ENCODE peak calls at places on chromosomes 6 and 20, in six cellular contexts. One of them, this sample, is unnamed.

GRCh38 chr6:132812756-132813172 is 1.6 kb upstream of the RPS12 start:
- DNase-seq in prostate gland: no peak
- DNase-seq in SJCRH30: no peak
- DNase-seq in GM12865: no peak
- DNase-seq in choroid plexus epithelial cell: no peak
- DNase-seq in left ventricle myocardium inferior: no peak
- DNase-seq in this sample: no peak

GRCh38 chr6:117591405-117591804 is 10.9 kb downstream of the GOPC start:
- DNase-seq in prostate gland: no peak
- DNase-seq in choroid plexus epithelial cell: peak
- DNase-seq in left ventricle myocardium inferior: no peak
- DNase-seq in SJCRH30: no peak
- DNase-seq in GM12865: no peak
- DNase-seq in this sample: no peak

GRCh38 chr6:39471954-39472659 is 149.6 kb upstream of the KCNK16 start:
- DNase-seq in GM12865: peak
- DNase-seq in SJCRH30: no peak
- DNase-seq in left ventricle myocardium inferior: no peak
- DNase-seq in choroid plexus epithelial cell: no peak
- DNase-seq in prostate gland: no peak
- DNase-seq in this sample: no peak

GRCh38 chr20:38604873-38605303 is 3.3 kb downstream of the ARHGAP40 start:
- DNase-seq in choroid plexus epithelial cell: peak
- DNase-seq in SJCRH30: no peak
- DNase-seq in left ventricle myocardium inferior: no peak
- DNase-seq in GM12865: no peak
- DNase-seq in prostate gland: peak
- DNase-seq in this sample: no peak

GRCh38 chr20:9075264-9076095 is 6.6 kb downstream of the PLCB4 start:
- DNase-seq in choroid plexus epithelial cell: peak
- DNase-seq in prostate gland: no peak
- DNase-seq in SJCRH30: no peak
- DNase-seq in left ventricle myocardium inferior: no peak
- DNase-seq in GM12865: no peak
- DNase-seq in this sample: no peak

GRCh38 chr20:36318166-36318565 is 12.0 kb downstream of the DLGAP4 start:
- DNase-seq in choroid plexus epithelial cell: no peak
- DNase-seq in GM12865: no peak
- DNase-seq in SJCRH30: no peak
- DNase-seq in prostate gland: no peak
- DNase-seq in left ventricle myocardium inferior: no peak
- DNase-seq in this sample: peak

GRCh38 chr20:24149175-24149574 is 160.6 kb upstream of the GGTLC1 start:
- DNase-seq in prostate gland: no peak
- DNase-seq in left ventricle myocardium inferior: no peak
- DNase-seq in SJCRH30: no peak
- DNase-seq in GM12865: no peak
- DNase-seq in choroid plexus epithelial cell: no peak
- DNase-seq in this sample: no peak

GRCh38 chr20:22833851-22834250 is 201.3 kb upstream of the SSTR4 start:
- DNase-seq in choroid plexus epithelial cell: no peak
- DNase-seq in prostate gland: no peak
- DNase-seq in SJCRH30: no peak
- DNase-seq in left ventricle myocardium inferior: no peak
- DNase-seq in GM12865: no peak
- DNase-seq in this sample: no peak

GRCh38 chr6:91132461-91132860 is 545.6 kb upstream of the MAP3K7 start:
- DNase-seq in GM12865: no peak
- DNase-seq in left ventricle myocardium inferior: no peak
- DNase-seq in choroid plexus epithelial cell: no peak
- DNase-seq in prostate gland: no peak
- DNase-seq in SJCRH30: peak
- DNase-seq in this sample: no peak

GRCh38 chr6:127938701-127939100 is 37.8 kb upstream of the THEMIS start:
- DNase-seq in choroid plexus epithelial cell: peak
- DNase-seq in SJCRH30: no peak
- DNase-seq in prostate gland: no peak
- DNase-seq in left ventricle myocardium inferior: no peak
- DNase-seq in GM12865: no peak
- DNase-seq in this sample: no peak

GRCh38 chr20:35663516-35663812 is 1.2 kb downstream of the CPNE1 start:
- DNase-seq in choroid plexus epithelial cell: no peak
- DNase-seq in GM12865: peak
- DNase-seq in prostate gland: no peak
- DNase-seq in left ventricle myocardium inferior: no peak
- DNase-seq in SJCRH30: no peak
- DNase-seq in this sample: no peak

GRCh38 chr6:157769776-157770430 is 53.1 kb upstream of the SNX9 start:
- DNase-seq in GM12865: no peak
- DNase-seq in prostate gland: no peak
- DNase-seq in left ventricle myocardium inferior: no peak
- DNase-seq in choroid plexus epithelial cell: no peak
- DNase-seq in SJCRH30: no peak
- DNase-seq in this sample: no peak

GRCh38 chr20:48265791-48266190 is 480.5 kb upstream of the SULF2 start:
- DNase-seq in prostate gland: no peak
- DNase-seq in choroid plexus epithelial cell: no peak
- DNase-seq in GM12865: no peak
- DNase-seq in left ventricle myocardium inferior: no peak
- DNase-seq in SJCRH30: no peak
- DNase-seq in this sample: no peak

GRCh38 chr20:6489361-6490154 is 277.9 kb upstream of the BMP2 start:
- DNase-seq in left ventricle myocardium inferior: no peak
- DNase-seq in choroid plexus epithelial cell: no peak
- DNase-seq in prostate gland: no peak
- DNase-seq in GM12865: no peak
- DNase-seq in SJCRH30: no peak
- DNase-seq in this sample: peak

GRCh38 chr6:75176076-75176582 is 29.7 kb downstream of the COL12A1 start:
- DNase-seq in prostate gland: no peak
- DNase-seq in left ventricle myocardium inferior: no peak
- DNase-seq in SJCRH30: no peak
- DNase-seq in GM12865: no peak
- DNase-seq in choroid plexus epithelial cell: no peak
- DNase-seq in this sample: no peak

GRCh38 chr6:48061630-48062029 is 49.4 kb downstream of the PTCHD4 start:
- DNase-seq in left ventricle myocardium inferior: no peak
- DNase-seq in choroid plexus epithelial cell: peak
- DNase-seq in GM12865: no peak
- DNase-seq in prostate gland: no peak
- DNase-seq in SJCRH30: no peak
- DNase-seq in this sample: no peak

GRCh38 chr6:5866547-5867051 is 140.1 kb downstream of the NRN1 start:
- DNase-seq in GM12865: no peak
- DNase-seq in SJCRH30: peak
- DNase-seq in prostate gland: peak
- DNase-seq in choroid plexus epithelial cell: peak
- DNase-seq in left ventricle myocardium inferior: no peak
- DNase-seq in this sample: no peak

GRCh38 chr20:51500936-51501335 is 41.6 kb downstream of the NFATC2 start:
- DNase-seq in GM12865: no peak
- DNase-seq in prostate gland: no peak
- DNase-seq in left ventricle myocardium inferior: no peak
- DNase-seq in choroid plexus epithelial cell: no peak
- DNase-seq in SJCRH30: no peak
- DNase-seq in this sample: no peak

GRCh38 chr20:5844063-5844681 is 94.0 kb downstream of the SHLD1 start:
- DNase-seq in left ventricle myocardium inferior: no peak
- DNase-seq in choroid plexus epithelial cell: peak
- DNase-seq in SJCRH30: peak
- DNase-seq in prostate gland: no peak
- DNase-seq in GM12865: peak
- DNase-seq in this sample: no peak

GRCh38 chr6:157770946-157771345 is 52.1 kb upstream of the SNX9 start:
- DNase-seq in prostate gland: no peak
- DNase-seq in choroid plexus epithelial cell: no peak
- DNase-seq in GM12865: no peak
- DNase-seq in SJCRH30: no peak
- DNase-seq in left ventricle myocardium inferior: no peak
- DNase-seq in this sample: no peak

GRCh38 chr6:126657556-126658129 is 317.7 kb downstream of the CENPW start:
- DNase-seq in prostate gland: no peak
- DNase-seq in SJCRH30: peak
- DNase-seq in left ventricle myocardium inferior: no peak
- DNase-seq in GM12865: peak
- DNase-seq in choroid plexus epithelial cell: peak
- DNase-seq in this sample: peak

GRCh38 chr6:170347091-170347490 is 40.5 kb downstream of the FAM120B start:
- DNase-seq in left ventricle myocardium inferior: no peak
- DNase-seq in SJCRH30: no peak
- DNase-seq in choroid plexus epithelial cell: no peak
- DNase-seq in GM12865: peak
- DNase-seq in prostate gland: no peak
- DNase-seq in this sample: no peak

GRCh38 chr6:133093957-133094356 is 147.2 kb upstream of the EYA4 start:
- DNase-seq in prostate gland: no peak
- DNase-seq in GM12865: no peak
- DNase-seq in left ventricle myocardium inferior: no peak
- DNase-seq in choroid plexus epithelial cell: no peak
- DNase-seq in SJCRH30: no peak
- DNase-seq in this sample: no peak

GRCh38 chr6:82033631-82034211 is 213.8 kb downstream of the IBTK start:
- DNase-seq in choroid plexus epithelial cell: peak
- DNase-seq in prostate gland: no peak
- DNase-seq in SJCRH30: no peak
- DNase-seq in GM12865: no peak
- DNase-seq in left ventricle myocardium inferior: peak
- DNase-seq in this sample: no peak

DNA sequence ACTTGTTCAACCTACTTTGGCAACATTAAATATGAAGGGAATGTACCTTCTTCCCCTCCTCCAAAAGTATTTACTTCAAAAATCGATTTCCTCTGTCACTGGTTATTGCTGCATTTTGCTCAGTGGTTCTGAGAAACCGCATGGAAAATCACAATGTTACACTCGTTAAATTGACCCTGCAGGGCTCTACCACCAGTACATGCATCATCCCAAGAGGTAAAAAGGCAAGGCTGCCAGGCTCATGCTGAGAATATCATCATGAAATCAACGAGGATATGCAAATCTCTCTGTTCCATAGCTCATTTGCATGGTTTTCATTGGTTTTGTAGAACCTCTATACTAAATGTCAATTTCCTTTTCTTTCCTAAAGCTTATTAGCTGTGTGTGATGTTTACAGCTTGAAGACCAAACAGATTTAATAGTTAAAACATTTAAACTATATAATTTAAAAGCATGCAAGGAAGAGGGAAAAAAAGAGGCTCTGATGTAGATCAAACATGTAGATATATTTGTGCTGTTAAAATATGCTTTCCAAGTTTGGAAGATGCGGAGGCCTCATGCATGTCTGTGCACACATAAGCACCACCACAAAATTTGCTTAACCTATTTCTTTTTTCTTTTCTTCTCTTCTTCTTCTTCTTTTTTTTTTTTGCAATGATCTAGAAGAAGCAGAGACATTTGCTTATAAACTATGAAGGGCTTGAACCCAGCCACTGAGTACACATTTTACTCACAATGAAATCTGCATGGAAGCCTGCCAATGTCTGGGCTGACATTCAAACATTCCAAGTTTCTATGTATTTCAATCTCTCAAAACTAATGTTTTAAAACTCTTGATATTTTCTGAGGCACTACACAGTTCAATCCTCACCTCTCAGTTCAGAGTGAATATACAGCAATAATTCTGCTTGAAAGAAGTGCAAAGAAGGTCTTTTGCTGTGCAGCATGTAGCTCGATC is 194.0 kb downstream of the GMPR start:
- DNase-seq in prostate gland: no peak
- DNase-seq in GM12865: peak
- DNase-seq in left ventricle myocardium inferior: no peak
- DNase-seq in choroid plexus epithelial cell: peak
- DNase-seq in SJCRH30: peak
- DNase-seq in this sample: no peak
- H3K4me3 ChIP-seq in prostate gland: no peak
- H3K4me3 ChIP-seq in GM12865: no peak
- H3K4me3 ChIP-seq in left ventricle myocardium inferior: no peak
- H3K4me3 ChIP-seq in choroid plexus epithelial cell: no peak
- H3K4me3 ChIP-seq in SJCRH30: no peak
- H3K4me3 ChIP-seq in this sample: no peak

DNA sequence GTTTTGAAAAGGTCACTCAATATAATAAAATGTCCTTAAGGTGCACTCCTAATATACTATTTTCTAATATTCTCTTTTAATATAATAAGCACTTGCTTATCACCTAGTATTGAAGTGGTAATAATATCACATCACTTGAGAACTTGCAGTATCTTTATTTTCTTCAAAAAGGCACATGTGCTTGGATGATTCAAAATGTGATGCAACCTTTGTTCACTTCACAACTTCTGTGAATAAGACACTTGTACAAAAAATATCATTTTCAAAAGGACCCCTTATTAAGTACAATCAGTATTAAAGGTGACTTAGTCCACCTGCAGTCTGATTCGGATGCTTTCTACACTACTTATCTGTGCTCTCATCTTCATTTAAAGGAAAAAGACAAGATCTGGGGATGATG is 3.4 kb downstream of the PRELID3B start:
- DNase-seq in prostate gland: no peak
- DNase-seq in left ventricle myocardium inferior: no peak
- DNase-seq in GM12865: no peak
- DNase-seq in SJCRH30: no peak
- DNase-seq in choroid plexus epithelial cell: peak
- DNase-seq in this sample: no peak
- H3K4me3 ChIP-seq in prostate gland: no peak
- H3K4me3 ChIP-seq in left ventricle myocardium inferior: no peak
- H3K4me3 ChIP-seq in GM12865: no peak
- H3K4me3 ChIP-seq in SJCRH30: no peak
- H3K4me3 ChIP-seq in choroid plexus epithelial cell: no peak
- H3K4me3 ChIP-seq in this sample: no peak

GRCh38 chr6:53588816-53589509 is 44.1 kb upstream of the GCLC start:
- DNase-seq in SJCRH30: no peak
- DNase-seq in GM12865: no peak
- DNase-seq in prostate gland: no peak
- DNase-seq in choroid plexus epithelial cell: no peak
- DNase-seq in left ventricle myocardium inferior: no peak
- DNase-seq in this sample: no peak

GRCh38 chr6:53591873-53592272 is 47.0 kb upstream of the GCLC start:
- DNase-seq in SJCRH30: no peak
- DNase-seq in prostate gland: no peak
- DNase-seq in GM12865: no peak
- DNase-seq in choroid plexus epithelial cell: no peak
- DNase-seq in left ventricle myocardium inferior: no peak
- DNase-seq in this sample: no peak

GRCh38 chr6:53587291-53587690 is 42.4 kb upstream of the GCLC start:
- DNase-seq in GM12865: no peak
- DNase-seq in left ventricle myocardium inferior: no peak
- DNase-seq in SJCRH30: no peak
- DNase-seq in prostate gland: no peak
- DNase-seq in choroid plexus epithelial cell: no peak
- DNase-seq in this sample: no peak

GRCh38 chr6:53598584-53598983 is 53.7 kb upstream of the GCLC start:
- DNase-seq in SJCRH30: no peak
- DNase-seq in GM12865: no peak
- DNase-seq in prostate gland: no peak
- DNase-seq in left ventricle myocardium inferior: no peak
- DNase-seq in choroid plexus epithelial cell: no peak
- DNase-seq in this sample: no peak

GRCh38 chr6:53593001-53593488 is 48.1 kb upstream of the GCLC start:
- DNase-seq in SJCRH30: no peak
- DNase-seq in left ventricle myocardium inferior: no peak
- DNase-seq in GM12865: no peak
- DNase-seq in prostate gland: no peak
- DNase-seq in choroid plexus epithelial cell: peak
- DNase-seq in this sample: no peak
- H3K4me3 ChIP-seq in SJCRH30: no peak
- H3K4me3 ChIP-seq in left ventricle myocardium inferior: no peak
- H3K4me3 ChIP-seq in GM12865: no peak
- H3K4me3 ChIP-seq in prostate gland: no peak
- H3K4me3 ChIP-seq in choroid plexus epithelial cell: no peak
- H3K4me3 ChIP-seq in this sample: no peak

GRCh38 chr6:147530132-147531060 is 21.9 kb downstream of the SAMD5 start:
- DNase-seq in choroid plexus epithelial cell: no peak
- DNase-seq in GM12865: no peak
- DNase-seq in prostate gland: no peak
- DNase-seq in left ventricle myocardium inferior: no peak
- DNase-seq in SJCRH30: peak
- DNase-seq in this sample: no peak
- H3K4me3 ChIP-seq in choroid plexus epithelial cell: no peak
- H3K4me3 ChIP-seq in GM12865: no peak
- H3K4me3 ChIP-seq in prostate gland: no peak
- H3K4me3 ChIP-seq in left ventricle myocardium inferior: no peak
- H3K4me3 ChIP-seq in SJCRH30: no peak
- H3K4me3 ChIP-seq in this sample: no peak

This sample was measured in WERI-Rb-1.